ENCODE peak calls at places on chromosome 21, in ten cellular contexts. D, B, V, H, Z, O, W, F, G and X are unnamed samples.

GRCh38 chr21:32599146-32599925 is 12.8 kb downstream of the CFAP298 start:
- DNase-seq in D (peak), B (no peak), V (no peak), H (no peak), Z (no peak), O (no peak), W (no peak), F (no peak), G (no peak), X (peak)

GRCh38 chr21:40146201-40146890 is 279.1 kb downstream of the PCP4 start:
- DNase-seq in D (no peak), B (no peak), V (no peak), H (no peak), Z (no peak), O (no peak), W (no peak), F (no peak), G (no peak), X (no peak)

GRCh38 chr21:43697758-43698643 is 20.9 kb upstream of the PDXK start:
- DNase-seq in D (no peak), B (no peak), V (no peak), H (no peak), Z (peak), O (no peak), W (peak), F (no peak), G (no peak), X (peak)

GRCh38 chr21:28632718-28633408 is 359.8 kb downstream of the LTN1 start:
- DNase-seq in D (no peak), B (peak), V (no peak), H (no peak), Z (peak), O (no peak), W (no peak), F (no peak), G (peak), X (peak)

GRCh38 chr21:32359719-32360260 is 33.0 kb downstream of the URB1 start:
- DNase-seq in D (peak), B (no peak), V (no peak), H (no peak), Z (no peak), O (no peak), W (no peak), F (no peak), G (no peak), X (no peak)

GRCh38 chr21:43277481-43278351 is 108.9 kb downstream of the CRYAA start:
- DNase-seq in D (no peak), B (no peak), V (no peak), H (no peak), Z (peak), O (peak), W (peak), F (no peak), G (peak), X (no peak)

GRCh38 chr21:33643658-33644311 is 1.5 kb downstream of the ITSN1 start:
- DNase-seq in D (no peak), B (peak), V (no peak), H (no peak), Z (peak), O (no peak), W (no peak), F (no peak), G (peak), X (peak)

GRCh38 chr21:46323227-46323709 is 402 bp downstream of the C21orf58 start:
- DNase-seq in D (peak), B (peak), V (no peak), H (no peak), Z (no peak), O (no peak), W (no peak), F (no peak), G (peak), X (no peak)

GRCh38 chr21:26366781-26367180 is 196.2 kb upstream of the APP start:
- DNase-seq in D (no peak), B (no peak), V (no peak), H (no peak), Z (no peak), O (no peak), W (no peak), F (no peak), G (no peak), X (peak)

DNA sequence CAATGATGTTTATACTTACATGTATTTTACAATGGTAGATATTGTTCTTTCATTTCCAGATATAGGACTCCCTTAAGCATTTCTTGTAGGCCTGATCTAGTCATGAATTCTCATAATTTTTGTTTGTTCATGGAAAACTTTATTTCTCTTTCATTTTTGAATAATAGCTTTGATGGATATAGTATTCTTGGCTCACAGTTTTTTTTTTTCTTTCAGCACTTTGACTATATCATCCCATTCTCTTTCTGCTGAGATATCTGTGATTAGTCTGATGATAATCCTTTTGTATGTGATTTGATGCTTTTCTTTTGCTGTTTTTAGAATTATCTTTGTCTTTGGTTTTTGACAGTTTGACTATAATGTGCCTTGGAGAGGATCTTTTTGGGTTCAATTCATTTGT is 24.1 kb upstream of the CHODL start:
- DNase-seq in D (no peak), B (no peak), V (no peak), H (no peak), Z (no peak), O (no peak), W (no peak), F (no peak), G (no peak), X (no peak)
- H3K4me3 ChIP-seq in D (no peak), B (no peak), V (no peak), H (no peak), Z (no peak), O (no peak), W (no peak), F (no peak), G (no peak), X (no peak)

GRCh38 chr21:41772351-41773080 is 5.7 kb upstream of the RIPK4 start:
- DNase-seq in D (no peak), B (no peak), V (no peak), H (no peak), Z (no peak), O (no peak), W (no peak), F (no peak), G (no peak), X (no peak)
- TF ChIP-seq CTCF in D (no peak), B (peak), V (no peak), H (no peak), Z (no peak), O (no peak), W (no peak), F (no peak), G (no peak), X (no peak)

GRCh38 chr21:20329636-20330035 is 668.6 kb upstream of the NCAM2 start:
- DNase-seq in D (no peak), B (no peak), V (no peak), H (no peak), Z (no peak), O (no peak), W (no peak), F (no peak), G (no peak), X (no peak)
- H3K4me3 ChIP-seq in D (no peak), B (no peak), V (no peak), H (no peak), Z (no peak), O (no peak), W (no peak), F (no peak), G (no peak), X (no peak)

DNA sequence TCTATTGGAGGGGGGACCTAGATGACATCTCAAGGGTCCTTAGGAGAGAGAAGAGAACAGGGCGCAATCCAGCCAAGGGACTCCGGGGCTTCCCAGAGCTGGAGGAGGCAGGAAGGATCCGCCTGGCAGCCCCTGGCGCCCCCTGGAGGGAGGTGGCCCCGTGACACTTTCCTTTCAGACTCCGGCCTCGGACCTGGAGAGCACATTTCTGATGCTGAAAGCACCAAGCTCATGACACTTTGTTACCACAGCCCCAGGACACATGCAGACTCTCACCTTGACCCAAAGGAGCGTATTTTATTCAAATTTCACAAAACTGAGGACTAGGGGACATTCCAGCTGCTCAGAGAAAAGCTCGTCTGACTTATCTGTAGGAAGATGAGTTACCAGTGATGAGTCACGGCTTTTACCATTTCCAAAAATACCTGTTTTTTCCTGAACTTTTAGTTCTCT is 21.4 kb upstream of the POFUT2 start:
- DNase-seq in D (peak), B (peak), V (no peak), H (no peak), Z (peak), O (peak), W (peak), F (no peak), G (peak), X (peak)
- TF ChIP-seq CTCF in D (peak), B (peak), V (peak), H (peak), Z (peak), O (peak), W (peak), F (peak), G (peak), X (peak)

GRCh38 chr21:35149698-35150097 is 100.6 kb upstream of the RUNX1 start:
- DNase-seq in D (no peak), B (no peak), V (no peak), H (no peak), Z (peak), O (no peak), W (no peak), F (no peak), G (no peak), X (no peak)

GRCh38 chr21:35144978-35145377 is 95.9 kb upstream of the RUNX1 start:
- DNase-seq in D (no peak), B (no peak), V (no peak), H (no peak), Z (no peak), O (no peak), W (no peak), F (no peak), G (no peak), X (no peak)

GRCh38 chr21:35147439-35147838 is 98.3 kb upstream of the RUNX1 start:
- DNase-seq in D (no peak), B (no peak), V (no peak), H (no peak), Z (no peak), O (no peak), W (no peak), F (no peak), G (no peak), X (no peak)

GRCh38 chr21:35142036-35142825 is 93.1 kb upstream of the RUNX1 start:
- DNase-seq in D (no peak), B (no peak), V (no peak), H (no peak), Z (no peak), O (no peak), W (no peak), F (no peak), G (no peak), X (peak)

GRCh38 chr21:35145626-35146236 is 96.6 kb upstream of the RUNX1 start:
- DNase-seq in D (no peak), B (no peak), V (no peak), H (no peak), Z (no peak), O (no peak), W (no peak), F (no peak), G (no peak), X (no peak)
- H3K4me3 ChIP-seq in D (no peak), B (no peak), V (no peak), H (no peak), Z (no peak), O (no peak), W (no peak), F (no peak), G (no peak), X (no peak)